ENCODE peak calls at places on chromosomes 5 and 9, in seven cellular contexts. C is sigmoid colon, R is foreskin fibroblast, A is OCI-LY7, V is lower lobe of right lung, M is IMR-90, J is fibroblast of lung. P is an unnamed sample.

GRCh38 chr5:151101151-151101550 is 20.3 kb upstream of the TNIP1 start:
- DNase-seq in J (no peak), V (no peak), A (no peak), C (no peak), R (no peak), M (no peak), P (no peak)

GRCh38 chr5:1800470-1801060 is 642 bp upstream of the NDUFS6 start:
- DNase-seq in V (no peak), C (no peak), A (no peak), J (peak; percentile 37), R (peak; percentile 43), M (no peak), P (no peak)

GRCh38 chr5:139061274-139061673 is 136.9 kb downstream of the SIL1 start:
- DNase-seq in R (peak; percentile 81), M (peak; percentile 64), C (peak; percentile 74), V (peak; percentile 62), A (no peak), J (peak; percentile 84), P (peak; percentile 59)

GRCh38 chr5:59034498-59035186 is 451.8 kb downstream of the RAB3C start:
- DNase-seq in J (peak; percentile 27), A (peak; percentile 4), R (peak; percentile 83), V (no peak), M (peak; percentile 77), C (no peak), P (no peak)

GRCh38 chr5:140358738-140359310 is 1.2 kb upstream of the SLC4A9 start:
- DNase-seq in R (peak; percentile 77), M (peak; percentile 51), A (no peak), V (no peak), J (peak; percentile 41), C (no peak), P (no peak)

GRCh38 chr9:129580211-129580915 is 40.5 kb downstream of the C9orf50 start:
- DNase-seq in C (no peak), R (no peak), J (no peak), A (peak; percentile 66), V (no peak), M (no peak), P (no peak)

GRCh38 chr9:98538626-98539031 is 170.1 kb downstream of the GABBR2 start:
- DNase-seq in R (peak; percentile 49), M (peak; percentile 25), J (peak; percentile 73), V (peak; percentile 64), C (no peak), A (no peak), P (no peak)

GRCh38 chr5:87850843-87851242 is 417.8 kb downstream of the TMEM161B start:
- DNase-seq in V (no peak), C (no peak), M (no peak), R (no peak), A (no peak), J (peak; percentile 59), P (peak; percentile 13)

GRCh38 chr5:42811591-42812392 is at the start of gene SELENOP:
- DNase-seq in R (peak; percentile 34), C (peak; percentile 81), A (no peak), V (no peak), J (no peak), M (no peak), P (peak; percentile 53)

GRCh38 chr5:65394078-65394477 is 87.6 kb downstream of the ADAMTS6 start:
- DNase-seq in R (peak; percentile 93), V (no peak), A (no peak), M (peak; percentile 90), C (peak; percentile 68), J (peak; percentile 87), P (peak; percentile 95)

GRCh38 chr5:7881091-7881490 is 12.1 kb downstream of the MTRR start:
- DNase-seq in V (no peak), A (no peak), J (no peak), R (no peak), C (no peak), M (no peak), P (no peak)

GRCh38 chr9:91949293-91949945 is 609 bp downstream of the ROR2 start:
- DNase-seq in M (no peak), C (peak; percentile 77), R (peak; percentile 39), V (no peak), A (no peak), J (no peak), P (no peak)

GRCh38 chr9:129374231-129374630 is 196.2 kb upstream of the IER5L start:
- DNase-seq in M (no peak), A (no peak), C (no peak), J (no peak), V (no peak), R (no peak), P (no peak)

GRCh38 chr9:134621558-134622110 is 20.0 kb upstream of the COL5A1 start:
- DNase-seq in J (no peak), R (no peak), C (no peak), V (peak; percentile 27), A (no peak), M (no peak), P (no peak)

GRCh38 chr5:131160134-131160533 is 4.9 kb downstream of the HINT1 start:
- DNase-seq in M (no peak), C (no peak), V (no peak), J (no peak), A (no peak), R (no peak), P (no peak)

GRCh38 chr9:137305060-137305787 is 3.2 kb upstream of the NRARP start:
- DNase-seq in M (no peak), A (peak; percentile 51), V (peak; percentile 75), J (peak; percentile 46), C (no peak), R (peak; percentile 68), P (no peak)

GRCh38 chr9:124297553-124297905 is 39.8 kb downstream of the NEK6 start:
- DNase-seq in M (peak; percentile 96), R (peak; percentile 97), A (no peak), V (peak; percentile 80), J (peak; percentile 99), C (peak; percentile 90), P (peak; percentile 97)

GRCh38 chr9:113631811-113632665 is 168.5 kb downstream of the RGS3 start:
- DNase-seq in J (peak; percentile 53), M (no peak), R (peak; percentile 43), A (no peak), C (peak; percentile 21), V (no peak), P (no peak)

GRCh38 chr5:111743993-111744392 is 13.0 kb downstream of the NREP start:
- DNase-seq in M (peak; percentile 44), R (peak; percentile 72), J (peak; percentile 82), C (no peak), V (no peak), A (no peak), P (no peak)

GRCh38 chr5:79109527-79110492 is 1.8 kb upstream of the BHMT start:
- DNase-seq in R (no peak), V (no peak), C (no peak), A (peak; percentile 26), M (no peak), J (no peak), P (no peak)

GRCh38 chr9:87944687-87945086 is 26.9 kb downstream of the SPATA31C1 start:
- DNase-seq in V (no peak), A (no peak), J (no peak), C (no peak), M (no peak), R (no peak), P (no peak)

GRCh38 chr5:81488862-81489261 is 94.9 kb upstream of the ACOT12 start:
- DNase-seq in V (no peak), R (no peak), M (no peak), J (no peak), A (no peak), C (no peak), P (no peak)

GRCh38 chr5:34791761-34792244 is 47.2 kb upstream of the TTC23L start:
- DNase-seq in R (peak; percentile 22), C (no peak), J (peak; percentile 93), V (no peak), M (peak; percentile 81), A (no peak), P (no peak)

GRCh38 chr9:137435980-137436760 is 5.0 kb downstream of the ENTPD8 start:
- DNase-seq in V (peak; percentile 80), M (peak; percentile 76), A (no peak), R (peak; percentile 87), C (peak; percentile 88), J (peak; percentile 81), P (peak; percentile 77)

GRCh38 chr5:154723740-154724505 is 31.3 kb upstream of the LARP1 start:
- DNase-seq in V (no peak), R (peak; percentile 70), A (no peak), C (no peak), M (peak; percentile 81), J (peak; percentile 59), P (no peak)

GRCh38 chr5:113495402-113495801 is 7.1 kb upstream of the MCC start:
- DNase-seq in V (no peak), A (no peak), M (peak; percentile 52), C (no peak), J (peak; percentile 30), R (peak; percentile 63), P (no peak)

DNA sequence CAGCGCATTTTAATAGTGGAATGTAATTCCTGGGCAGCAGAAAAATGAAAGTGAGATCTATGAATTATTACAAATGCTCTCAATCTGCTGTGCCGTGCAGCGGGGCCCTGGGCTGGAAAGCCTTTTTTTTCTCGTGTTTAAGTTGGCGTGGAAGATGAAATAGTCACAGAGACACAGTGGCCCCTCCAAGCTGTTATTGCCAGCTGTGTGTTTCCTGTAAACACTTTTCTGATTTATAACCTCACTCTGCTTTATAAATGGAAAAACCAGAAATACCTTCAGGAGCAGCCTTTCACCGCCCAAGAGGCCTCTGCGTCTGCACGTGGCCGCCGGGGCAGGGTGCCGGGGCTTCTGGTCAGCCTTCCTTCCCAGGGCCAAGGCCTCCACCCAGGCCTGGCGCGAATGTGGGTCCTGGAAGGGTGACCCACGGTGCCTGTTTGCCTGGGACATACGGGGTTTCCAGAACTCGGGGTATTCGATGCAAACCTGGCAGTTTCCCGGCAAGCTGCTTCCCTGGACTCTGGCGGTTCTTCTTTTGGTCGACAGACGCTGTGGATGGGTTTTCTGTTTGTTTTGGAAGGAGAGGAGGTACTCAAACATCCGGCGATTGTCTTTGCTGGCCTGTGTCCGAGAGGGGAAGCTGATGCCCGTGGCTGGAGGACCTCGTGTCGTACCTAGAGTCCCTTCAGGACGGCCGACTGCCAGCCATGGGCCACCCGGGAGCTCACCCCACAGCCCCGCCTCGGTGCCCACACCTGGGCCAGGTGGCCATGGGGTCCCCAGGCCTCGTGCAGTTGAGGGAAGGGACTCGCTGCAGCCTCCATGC is 256.7 kb downstream of the PARP8 start:
- DNase-seq in R (peak; percentile 1), V (no peak), C (no peak), J (no peak), A (no peak), M (no peak), P (no peak)
- TF ChIP-seq CTCF in R (no peak), V (no peak), C (peak; percentile 14), J (no peak), A (peak; percentile 46), M (no peak), P (no peak)

GRCh38 chr5:179974946-179975712 is 67.4 kb upstream of the TBC1D9B start:
- DNase-seq in A (peak; percentile 86), M (no peak), J (no peak), R (peak; percentile 34), C (no peak), V (peak; percentile 55), P (no peak)
- H3K4me3 ChIP-seq in A (no peak overlapping the region), M (no peak overlapping the region), J (no peak overlapping the region), R (no peak overlapping the region), C (no peak overlapping the region), V (no peak overlapping the region), P (no peak overlapping the region)

GRCh38 chr5:168706655-168707069 is 127.5 kb upstream of the PANK3 start:
- DNase-seq in J (peak; percentile 48), A (peak; percentile 4), V (no peak), M (peak; percentile 47), C (no peak), R (peak; percentile 66), P (peak; percentile 6)
- TF ChIP-seq CTCF in J (peak; percentile 38), A (peak; percentile 55), V (peak; percentile 27), M (peak; percentile 64), C (peak; percentile 15), R (peak; percentile 67), P (peak; percentile 65)

GRCh38 chr9:5949103-5949699 is 58.5 kb downstream of the MLANA start:
- DNase-seq in C (no peak), J (peak; percentile 24), M (peak; percentile 10), V (no peak), R (peak; percentile 22), A (no peak), P (no peak)
- H3K4me3 ChIP-seq in C (peak overlapping the region; percentile 5), J (peak overlapping the region; percentile 30), M (no peak overlapping the region), V (peak overlapping the region; percentile 10), R (peak overlapping the region; percentile 24), A (no peak overlapping the region), P (no peak overlapping the region)

P was measured in astrocyte of the cerebellum.